ENCODE peak calls at places on chromosomes 6 and 20, in ten cellular contexts. P is uterus; Y is brain microvascular endothelial cell; N is CD8-positive, alpha-beta T cell; F is heart left ventricle; J is A549; C is AG04450; M is AG10803; D is fibroblast of villous mesenchyme; K is mammary epithelial cell. Z is an unnamed sample.

GRCh38 chr6:148407372-148407771 is 64.7 kb downstream of the SASH1 start:
- DNase-seq in D (peak), K (peak), M (peak), P (no peak), C (peak), Y (peak), F (no peak), N (no peak), J (no peak), Z (peak)

GRCh38 chr20:12414446-12415274 is 497.0 kb downstream of the BTBD3 start:
- DNase-seq in M (no peak), Y (no peak), F (no peak), J (no peak), D (peak), K (no peak), P (no peak), N (no peak), C (no peak), Z (no peak)

GRCh38 chr6:110054664-110055386 is 76.7 kb downstream of the GPR6 start:
- DNase-seq in J (no peak), F (no peak), P (no peak), N (no peak), K (no peak), D (no peak), Y (no peak), M (no peak), C (no peak), Z (no peak)

GRCh38 chr6:29656157-29656556 is 735 bp upstream of the MOG start:
- DNase-seq in J (no peak), N (no peak), Y (no peak), F (peak), M (no peak), P (no peak), C (no peak), K (no peak), D (no peak), Z (no peak)

GRCh38 chr6:139433647-139434419 is 59.4 kb upstream of the CITED2 start:
- DNase-seq in J (no peak), P (no peak), M (peak), D (no peak), Y (no peak), N (no peak), F (no peak), K (no peak), C (no peak), Z (no peak)

GRCh38 chr20:17976305-17976704 is 7.5 kb downstream of the MGME1 start:
- DNase-seq in C (no peak), N (no peak), J (no peak), D (no peak), F (no peak), M (no peak), P (no peak), K (no peak), Y (no peak), Z (no peak)

GRCh38 chr6:31836676-31837611 is 9.4 kb downstream of the HSPA1B start:
- DNase-seq in Y (no peak), N (no peak), J (no peak), K (peak), P (no peak), F (no peak), D (peak), C (no peak), M (peak), Z (peak)

GRCh38 chr20:58639182-58640146 is 11.6 kb upstream of the STX16 start:
- DNase-seq in D (no peak), M (no peak), F (no peak), J (no peak), C (no peak), K (no peak), P (no peak), N (no peak), Y (no peak), Z (no peak)

GRCh38 chr6:108163267-108163643 is 2.6 kb upstream of the NR2E1 start:
- DNase-seq in F (no peak), Y (no peak), M (no peak), J (no peak), C (no peak), D (no peak), P (no peak), K (peak), N (no peak), Z (no peak)

GRCh38 chr20:45848421-45848820 is 8.8 kb downstream of the ACOT8 start:
- DNase-seq in K (no peak), F (no peak), J (no peak), M (no peak), N (no peak), C (no peak), P (no peak), Y (no peak), D (no peak), Z (no peak)

GRCh38 chr20:15706719-15707118 is 866.5 kb downstream of the KIF16B start:
- DNase-seq in N (no peak), F (no peak), K (peak), J (no peak), P (no peak), Y (peak), C (no peak), D (no peak), M (no peak), Z (no peak)

GRCh38 chr6:166996406-166996805 is 2.8 kb upstream of the CEP43 start:
- DNase-seq in P (no peak), N (no peak), K (peak), Y (peak), J (no peak), M (peak), C (peak), D (peak), F (no peak), Z (peak)

GRCh38 chr20:14264869-14265268 is 72.5 kb downstream of the FLRT3 start:
- DNase-seq in K (peak), D (peak), N (no peak), Y (peak), M (peak), J (peak), C (no peak), F (no peak), P (no peak), Z (peak)

GRCh38 chr6:31837612-31838553 is 10.3 kb downstream of the HSPA1B start:
- DNase-seq in J (no peak), F (no peak), P (no peak), N (no peak), M (no peak), D (no peak), K (no peak), Y (no peak), C (no peak), Z (no peak)

GRCh38 chr6:117976030-117976651 is 69.1 kb downstream of the SLC35F1 start:
- DNase-seq in F (no peak), C (peak), J (peak), P (no peak), M (peak), D (peak), Y (peak), K (peak), N (no peak), Z (peak)

GRCh38 chr6:4256969-4257368 is 121.6 kb upstream of the ECI2 start:
- DNase-seq in J (no peak), K (no peak), C (no peak), F (no peak), Y (peak), P (no peak), D (no peak), N (no peak), M (no peak), Z (no peak)

GRCh38 chr6:16688984-16689636 is 72.2 kb downstream of the ATXN1 start:
- DNase-seq in K (peak), C (peak), M (peak), F (no peak), D (peak), P (no peak), Y (peak), J (no peak), N (no peak), Z (peak)

GRCh38 chr6:121776054-121776453 is 340.6 kb downstream of the GJA1 start:
- DNase-seq in C (no peak), D (no peak), N (no peak), M (no peak), F (no peak), Y (no peak), P (no peak), K (no peak), J (no peak), Z (no peak)

DNA sequence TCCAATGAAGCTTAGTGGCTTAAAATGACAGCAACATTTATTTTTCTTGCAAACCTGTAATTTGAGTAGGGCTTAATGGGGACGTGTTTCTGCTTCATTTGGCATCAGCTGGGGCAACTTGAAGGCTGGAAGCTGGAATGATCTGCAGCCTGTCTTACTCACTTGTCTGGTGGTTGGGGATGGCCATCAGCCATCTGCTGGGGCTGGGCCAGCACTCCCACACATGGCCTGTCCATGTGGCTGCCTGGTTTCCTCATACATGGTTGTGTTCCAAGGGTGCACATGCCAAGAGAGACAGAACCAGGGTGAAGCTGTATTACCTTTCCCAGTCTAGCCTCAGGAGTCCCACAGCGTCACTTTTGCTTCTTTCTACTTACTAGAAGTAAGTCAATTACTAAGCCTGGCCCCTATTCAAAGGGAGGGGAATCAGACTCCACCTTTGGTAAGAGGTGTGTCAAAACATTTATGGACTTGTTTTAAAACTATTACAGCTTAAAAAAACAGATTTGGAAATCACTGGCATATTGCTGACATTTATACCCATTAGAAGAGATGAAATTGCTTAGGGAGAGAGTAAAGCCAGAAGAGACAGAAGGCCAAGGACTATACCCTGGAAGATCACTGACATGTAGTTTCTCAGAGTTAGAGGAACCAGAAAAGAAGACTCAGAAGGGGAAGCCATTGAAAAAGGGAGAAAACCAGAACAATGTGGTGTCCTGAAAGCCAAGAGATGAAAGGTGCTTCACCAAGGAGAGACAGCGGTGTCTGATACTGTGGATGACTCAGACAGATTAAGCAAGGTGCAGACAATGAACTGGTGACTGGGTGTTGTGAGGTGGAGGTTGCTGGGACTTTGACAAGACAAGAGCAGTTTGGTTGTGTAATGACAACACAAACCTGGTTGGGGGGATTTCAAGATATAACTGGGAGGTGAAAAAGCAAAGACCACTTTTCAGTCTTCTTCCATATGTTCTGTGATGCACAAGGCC is 345.2 kb downstream of the GJA1 start:
- DNase-seq in K (peak), D (peak), P (peak), F (peak), C (peak), N (no peak), J (peak), M (peak), Y (peak), Z (peak)
- TF ChIP-seq CTCF in K (no peak), D (no peak), P (no peak), F (no peak), C (no peak), N (no peak), J (no peak), M (no peak), Y (no peak), Z (no peak)

GRCh38 chr6:5837323-5837722 is 169.4 kb downstream of the NRN1 start:
- DNase-seq in Y (no peak), K (no peak), M (no peak), D (no peak), P (no peak), C (no peak), F (no peak), J (no peak), N (no peak), Z (no peak)

GRCh38 chr6:5827061-5828037 is 179.4 kb downstream of the NRN1 start:
- DNase-seq in N (no peak), C (no peak), Y (no peak), F (no peak), D (no peak), J (no peak), K (no peak), P (no peak), M (no peak), Z (no peak)

GRCh38 chr6:5833120-5833519 is 173.6 kb downstream of the NRN1 start:
- DNase-seq in Y (no peak), M (no peak), K (no peak), N (no peak), P (no peak), J (no peak), F (no peak), D (no peak), C (no peak), Z (no peak)

GRCh38 chr6:5832621-5833107 is 174.1 kb downstream of the NRN1 start:
- DNase-seq in F (no peak), C (no peak), D (no peak), Y (no peak), N (no peak), J (no peak), M (no peak), K (no peak), P (no peak), Z (no peak)
- H3K4me3 ChIP-seq in F (no peak), C (no peak), D (no peak), Y (no peak), N (no peak), J (no peak), M (no peak), K (no peak), P (no peak), Z (no peak)

DNA sequence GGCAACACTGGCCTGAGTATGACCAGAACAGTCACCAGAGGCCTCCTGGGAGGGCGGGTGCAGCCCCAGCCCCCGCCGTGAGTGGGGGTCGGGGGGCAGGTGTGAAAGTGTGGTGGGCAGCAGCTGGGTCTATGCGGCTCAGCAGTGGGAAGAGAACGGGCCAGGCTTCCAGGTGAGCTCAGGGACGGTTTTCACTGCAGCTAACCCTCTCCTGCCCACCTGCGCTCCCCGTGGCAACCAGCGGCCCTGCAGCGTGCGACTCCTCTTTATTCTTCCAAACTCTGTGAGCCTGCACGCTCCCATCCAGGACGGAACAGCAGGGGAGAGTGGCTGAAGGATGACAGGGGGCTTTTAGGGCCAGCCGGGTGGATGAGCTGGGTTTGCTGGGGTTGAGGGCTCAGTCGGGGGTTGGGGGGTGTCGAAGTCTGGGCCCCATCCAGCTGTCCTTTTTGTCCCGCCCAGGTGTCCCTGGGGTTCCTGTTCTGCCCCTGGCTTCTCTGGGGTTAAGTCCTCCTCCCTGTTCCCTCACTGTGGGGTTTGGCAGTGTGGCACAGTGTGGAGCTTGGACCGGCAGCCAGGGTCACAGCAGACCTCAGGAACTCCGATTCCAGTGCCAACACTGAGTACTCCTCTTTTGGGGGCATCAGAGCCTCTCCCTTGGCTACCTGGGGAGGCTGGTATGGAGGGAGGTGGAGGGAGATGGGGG is 859 bp upstream of the BIRC7 start:
- DNase-seq in D (no peak), P (no peak), F (no peak), C (no peak), N (no peak), K (peak), M (no peak), Y (no peak), J (peak), Z (no peak)
- TF ChIP-seq CTCF in D (peak), P (no peak), F (peak), C (peak), N (peak), K (peak), M (peak), Y (peak), J (peak), Z (peak)

GRCh38 chr20:50690562-50690978 is 772 bp downstream of the RIPOR3 start:
- DNase-seq in J (no peak), Y (no peak), M (no peak), D (peak), C (no peak), P (no peak), F (no peak), K (no peak), N (no peak), Z (peak)
- H3K4me3 ChIP-seq in J (no peak), Y (no peak), M (peak), D (peak), C (peak), P (peak), F (peak), K (no peak), N (no peak), Z (no peak)

GRCh38 chr6:27568226-27568889 is 95.5 kb upstream of the ZNF184 start:
- DNase-seq in Y (no peak), C (no peak), J (no peak), K (peak), D (no peak), M (no peak), F (no peak), N (no peak), P (no peak), Z (no peak)

GRCh38 chr6:27562027-27562410 is 89.1 kb upstream of the ZNF184 start:
- DNase-seq in P (no peak), N (no peak), M (no peak), Y (peak), C (no peak), D (no peak), K (peak), J (no peak), F (no peak), Z (no peak)

DNA sequence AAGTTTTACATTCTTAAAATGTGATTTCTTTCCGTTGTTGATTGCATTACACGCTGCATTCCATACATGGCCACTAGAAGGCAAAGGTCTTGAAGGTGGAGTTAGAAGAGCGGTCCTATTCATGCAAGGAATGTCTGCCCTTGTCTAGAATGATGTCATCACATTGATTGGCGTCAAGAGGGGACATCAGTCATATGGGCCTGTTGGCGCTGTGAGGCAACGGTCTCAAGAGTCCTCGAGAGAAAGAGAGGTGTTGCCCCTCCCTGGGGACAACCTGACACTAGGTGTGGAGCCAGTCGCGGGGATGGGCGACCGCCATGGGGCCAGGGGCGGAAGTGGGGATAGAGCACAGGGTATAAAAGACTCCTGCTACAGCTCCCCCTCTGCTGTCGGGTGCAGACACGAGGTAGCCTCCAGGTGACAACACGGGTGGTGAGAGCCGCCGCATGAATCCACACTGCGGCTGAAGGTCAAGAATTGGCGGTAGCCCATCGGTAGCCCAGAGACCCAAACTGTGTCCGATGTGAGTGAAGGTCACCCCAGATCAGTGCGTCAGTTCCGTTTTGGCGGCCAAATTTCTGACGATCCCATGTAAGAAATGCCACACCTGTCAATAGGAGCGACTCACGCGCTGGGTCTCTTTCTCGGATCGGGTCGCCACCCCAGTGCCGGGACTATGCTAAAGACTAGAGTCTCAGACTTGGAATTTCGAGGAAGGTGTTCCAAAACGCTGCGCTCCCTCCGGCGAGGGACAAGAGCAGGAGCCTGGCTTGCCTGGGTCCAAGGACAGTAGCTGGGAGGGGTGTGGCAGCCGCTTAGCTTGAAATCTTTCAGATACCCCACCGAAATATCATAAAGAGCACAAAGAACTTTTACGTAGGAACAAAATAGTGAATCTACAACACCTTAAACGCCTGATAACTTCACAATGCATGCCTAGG is 93.2 kb upstream of the ZNF184 start:
- DNase-seq in N (no peak), J (no peak), Y (no peak), P (no peak), C (no peak), M (no peak), K (no peak), F (no peak), D (no peak), Z (no peak)
- TF ChIP-seq CTCF in N (no peak), J (peak), Y (no peak), P (no peak), C (no peak), M (no peak), K (peak), F (no peak), D (no peak), Z (no peak)

GRCh38 chr6:158834675-158835385 is 15.7 kb upstream of the EZR start:
- DNase-seq in C (no peak), D (no peak), K (no peak), Y (no peak), M (no peak), P (no peak), N (no peak), F (no peak), J (no peak), Z (no peak)
- H3K4me3 ChIP-seq in C (no peak), D (no peak), K (no peak), Y (no peak), M (no peak), P (no peak), N (no peak), F (peak), J (no peak), Z (no peak)

GRCh38 chr20:50991076-50991475 is 31.8 kb downstream of the KCNG1 start:
- DNase-seq in Y (no peak), P (no peak), N (no peak), K (peak), D (no peak), M (no peak), F (no peak), C (no peak), J (no peak), Z (no peak)

GRCh38 chr20:50996901-50997830 is 25.7 kb downstream of the KCNG1 start:
- DNase-seq in P (no peak), M (peak), K (peak), N (no peak), J (no peak), D (peak), C (no peak), Y (no peak), F (no peak), Z (peak)

GRCh38 chr20:50995506-50995905 is 27.4 kb downstream of the KCNG1 start:
- DNase-seq in K (no peak), F (no peak), J (no peak), C (no peak), Y (no peak), M (peak), P (no peak), N (no peak), D (peak), Z (no peak)

GRCh38 chr20:50992336-50992732 is 30.6 kb downstream of the KCNG1 start:
- DNase-seq in P (no peak), F (no peak), Y (no peak), D (no peak), J (no peak), C (no peak), N (no peak), M (no peak), K (peak), Z (no peak)

DNA sequence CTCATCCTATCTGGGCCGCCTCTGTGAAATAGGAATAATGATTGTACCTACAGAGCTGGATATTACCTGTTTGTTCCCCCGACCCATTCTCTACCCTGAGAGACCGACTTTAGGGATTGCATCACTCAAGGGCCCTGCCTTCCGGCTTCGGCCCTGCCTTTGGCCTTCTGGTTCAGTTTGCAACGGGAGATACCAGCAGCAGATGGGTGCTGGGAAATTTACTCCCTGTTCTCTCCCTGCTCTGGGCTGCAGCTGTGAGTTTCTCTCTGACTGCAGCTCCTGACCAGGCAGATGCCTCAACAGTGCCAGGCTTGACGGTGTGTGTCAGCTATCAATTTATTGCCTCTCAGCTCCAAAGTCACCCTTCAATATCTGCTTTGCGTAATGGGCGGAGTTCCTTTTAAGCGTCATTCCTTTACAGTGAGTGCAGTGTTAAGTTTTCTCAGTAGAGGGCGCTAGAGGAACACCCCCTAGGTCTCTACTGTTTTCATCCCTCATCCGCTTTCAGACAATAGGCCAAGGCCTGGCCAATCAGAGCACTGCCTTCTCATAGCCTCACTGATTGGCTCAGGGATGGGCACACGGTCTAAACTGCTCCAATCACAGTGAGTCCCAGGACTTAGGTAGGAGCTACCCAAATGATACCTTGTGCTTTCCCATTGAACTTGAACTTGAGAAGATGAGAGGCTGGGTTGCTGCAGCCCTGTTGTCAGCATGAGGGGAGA is 30.0 kb downstream of the KCNG1 start:
- DNase-seq in P (no peak), C (no peak), Y (peak), N (no peak), D (peak), M (peak), J (peak), F (no peak), K (peak), Z (peak)
- TF ChIP-seq CTCF in P (peak), C (peak), Y (peak), N (peak), D (peak), M (peak), J (peak), F (peak), K (peak), Z (peak)

Z was measured in astrocyte of the spinal cord.